ENCODE peak calls at places on chromosomes 1 and 21, in four cellular contexts. One of them, this sample, is unnamed.

GRCh38 chr1:212699104-212699838 is 369 bp downstream of the BATF3 start:
- DNase-seq in lung: peak
- DNase-seq in cardiac muscle cell: peak
- DNase-seq in ascending aorta: no peak
- DNase-seq in this sample: peak

GRCh38 chr1:59123081-59123675 is 173.7 kb upstream of the FGGY start:
- DNase-seq in lung: no peak
- DNase-seq in ascending aorta: no peak
- DNase-seq in cardiac muscle cell: no peak
- DNase-seq in this sample: no peak

GRCh38 chr1:207830788-207831187 is 78.9 kb downstream of the CD46 start:
- DNase-seq in ascending aorta: no peak
- DNase-seq in lung: no peak
- DNase-seq in cardiac muscle cell: no peak
- DNase-seq in this sample: no peak

GRCh38 chr21:36915701-36916075 is 50.8 kb downstream of the HLCS start:
- DNase-seq in cardiac muscle cell: no peak
- DNase-seq in lung: no peak
- DNase-seq in ascending aorta: no peak
- DNase-seq in this sample: peak

GRCh38 chr1:159867322-159868064 is 5.0 kb upstream of the VSIG8 start:
- DNase-seq in lung: peak
- DNase-seq in cardiac muscle cell: peak
- DNase-seq in ascending aorta: no peak
- DNase-seq in this sample: no peak

GRCh38 chr1:115411388-115412063 is 73.5 kb upstream of the NGF start:
- DNase-seq in cardiac muscle cell: peak
- DNase-seq in lung: no peak
- DNase-seq in ascending aorta: no peak
- DNase-seq in this sample: no peak

GRCh38 chr21:42097860-42098259 is 26.7 kb downstream of the UMODL1 start:
- DNase-seq in lung: peak
- DNase-seq in cardiac muscle cell: peak
- DNase-seq in ascending aorta: peak
- DNase-seq in this sample: peak

GRCh38 chr1:184945034-184945433 is 29.3 kb downstream of the NIBAN1 start:
- DNase-seq in ascending aorta: no peak
- DNase-seq in cardiac muscle cell: peak
- DNase-seq in lung: no peak
- DNase-seq in this sample: no peak

GRCh38 chr1:23217421-23218115 is at the start of gene HTR1D:
- DNase-seq in ascending aorta: no peak
- DNase-seq in lung: no peak
- DNase-seq in cardiac muscle cell: no peak
- DNase-seq in this sample: peak

GRCh38 chr1:29590583-29591555 is 354.5 kb downstream of the PTPRU start:
- DNase-seq in cardiac muscle cell: no peak
- DNase-seq in lung: no peak
- DNase-seq in ascending aorta: no peak
- DNase-seq in this sample: peak

GRCh38 chr1:64664287-64664686 is 80.6 kb upstream of the RAVER2 start:
- DNase-seq in ascending aorta: no peak
- DNase-seq in cardiac muscle cell: no peak
- DNase-seq in lung: no peak
- DNase-seq in this sample: no peak

GRCh38 chr1:166975361-166976129 is at the start of gene ILDR2:
- DNase-seq in ascending aorta: no peak
- DNase-seq in cardiac muscle cell: peak
- DNase-seq in lung: peak
- DNase-seq in this sample: no peak

GRCh38 chr1:151680812-151681211 is 35.8 kb downstream of the CELF3 start:
- DNase-seq in cardiac muscle cell: peak
- DNase-seq in ascending aorta: no peak
- DNase-seq in lung: no peak
- DNase-seq in this sample: no peak

GRCh38 chr1:34165422-34165921 is 442 bp upstream of the CSMD2 start:
- DNase-seq in lung: no peak
- DNase-seq in ascending aorta: no peak
- DNase-seq in cardiac muscle cell: peak
- DNase-seq in this sample: no peak

GRCh38 chr1:226784081-226785049 is 45.3 kb upstream of the ITPKB start:
- DNase-seq in cardiac muscle cell: peak
- DNase-seq in lung: no peak
- DNase-seq in ascending aorta: no peak
- DNase-seq in this sample: no peak

GRCh38 chr1:6459850-6460265 is 6.1 kb downstream of the TNFRSF25 start:
- DNase-seq in lung: no peak
- DNase-seq in cardiac muscle cell: no peak
- DNase-seq in ascending aorta: no peak
- DNase-seq in this sample: no peak

GRCh38 chr1:147745271-147745670 is 15.1 kb downstream of the GJA5 start:
- DNase-seq in lung: no peak
- DNase-seq in ascending aorta: no peak
- DNase-seq in cardiac muscle cell: no peak
- DNase-seq in this sample: peak

GRCh38 chr1:187514110-187514509 is 685.4 kb downstream of the PLA2G4A start:
- DNase-seq in cardiac muscle cell: no peak
- DNase-seq in ascending aorta: no peak
- DNase-seq in lung: no peak
- DNase-seq in this sample: no peak

GRCh38 chr1:210711825-210712224 is 383.1 kb downstream of the HHAT start:
- DNase-seq in ascending aorta: no peak
- DNase-seq in lung: no peak
- DNase-seq in cardiac muscle cell: no peak
- DNase-seq in this sample: no peak
- TF ChIP-seq CTCF in ascending aorta: no peak
- TF ChIP-seq CTCF in lung: no peak
- TF ChIP-seq CTCF in cardiac muscle cell: no peak
- TF ChIP-seq CTCF in this sample: peak

GRCh38 chr1:8443558-8444194 is 125.8 kb downstream of the SLC45A1 start:
- DNase-seq in ascending aorta: no peak
- DNase-seq in lung: no peak
- DNase-seq in cardiac muscle cell: peak
- DNase-seq in this sample: no peak
- TF ChIP-seq CTCF in ascending aorta: no peak
- TF ChIP-seq CTCF in lung: no peak
- TF ChIP-seq CTCF in cardiac muscle cell: peak
- TF ChIP-seq CTCF in this sample: no peak

GRCh38 chr1:19648239-19648638 is 4.1 kb downstream of the NBL1 start:
- DNase-seq in cardiac muscle cell: no peak
- DNase-seq in ascending aorta: no peak
- DNase-seq in lung: no peak
- DNase-seq in this sample: no peak

GRCh38 chr1:19647643-19648042 is 3.5 kb downstream of the NBL1 start:
- DNase-seq in lung: no peak
- DNase-seq in cardiac muscle cell: no peak
- DNase-seq in ascending aorta: no peak
- DNase-seq in this sample: no peak

GRCh38 chr1:19646771-19647319 is 2.7 kb downstream of the NBL1 start:
- DNase-seq in cardiac muscle cell: no peak
- DNase-seq in lung: no peak
- DNase-seq in ascending aorta: no peak
- DNase-seq in this sample: no peak

GRCh38 chr1:19650416-19651140 is 6.5 kb downstream of the NBL1 start:
- DNase-seq in cardiac muscle cell: no peak
- DNase-seq in ascending aorta: no peak
- DNase-seq in lung: no peak
- DNase-seq in this sample: no peak

GRCh38 chr1:19648689-19649088 is 4.6 kb downstream of the NBL1 start:
- DNase-seq in cardiac muscle cell: no peak
- DNase-seq in lung: no peak
- DNase-seq in ascending aorta: no peak
- DNase-seq in this sample: no peak
- TF ChIP-seq CTCF in cardiac muscle cell: peak
- TF ChIP-seq CTCF in lung: no peak
- TF ChIP-seq CTCF in ascending aorta: peak
- TF ChIP-seq CTCF in this sample: peak

GRCh38 chr1:237976345-237976744 is 85.6 kb upstream of the ZP4 start:
- DNase-seq in ascending aorta: no peak
- DNase-seq in lung: no peak
- DNase-seq in cardiac muscle cell: no peak
- DNase-seq in this sample: no peak
- TF ChIP-seq CTCF in ascending aorta: no peak
- TF ChIP-seq CTCF in lung: no peak
- TF ChIP-seq CTCF in cardiac muscle cell: no peak
- TF ChIP-seq CTCF in this sample: no peak

GRCh38 chr1:244087611-244088010 is 36.5 kb downstream of the ZBTB18 start:
- DNase-seq in cardiac muscle cell: no peak
- DNase-seq in lung: no peak
- DNase-seq in ascending aorta: no peak
- DNase-seq in this sample: no peak
- TF ChIP-seq CTCF in cardiac muscle cell: no peak
- TF ChIP-seq CTCF in lung: no peak
- TF ChIP-seq CTCF in ascending aorta: no peak
- TF ChIP-seq CTCF in this sample: no peak

DNA sequence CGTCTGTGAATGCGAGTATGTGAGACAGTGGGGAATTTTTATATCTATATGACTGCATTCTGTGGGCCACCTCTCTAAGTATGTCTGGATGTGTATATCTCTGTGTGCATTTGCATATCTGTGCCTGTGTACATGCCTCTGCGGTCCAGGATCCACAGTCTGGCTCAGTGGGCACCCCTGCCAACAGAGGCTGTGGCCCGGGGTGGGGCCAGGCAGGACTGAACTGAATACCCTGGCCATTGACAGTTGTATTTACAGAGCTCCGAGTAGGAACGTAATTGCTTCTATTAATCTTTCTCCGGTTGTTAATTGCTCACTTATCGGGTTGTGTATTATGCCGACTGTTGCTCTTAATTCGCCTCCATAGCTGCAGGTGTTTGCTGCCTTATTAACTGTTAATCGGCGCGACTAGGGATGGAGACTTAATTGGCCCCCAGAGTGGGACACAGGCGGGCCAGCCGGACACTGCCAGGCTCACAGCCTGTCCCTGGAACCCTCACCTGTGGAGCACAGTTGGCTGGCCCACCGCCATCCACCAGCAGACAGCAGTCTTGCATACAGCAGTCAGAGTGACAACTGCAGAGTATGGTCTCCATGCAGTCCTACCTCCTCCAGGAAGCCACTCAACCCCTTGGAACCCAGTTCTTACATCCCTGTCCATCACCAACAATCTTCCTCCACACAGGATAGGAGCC is 22.4 kb upstream of the ADGRB2 start:
- DNase-seq in lung: no peak
- DNase-seq in ascending aorta: no peak
- DNase-seq in cardiac muscle cell: no peak
- DNase-seq in this sample: no peak
- TF ChIP-seq CTCF in lung: no peak
- TF ChIP-seq CTCF in ascending aorta: no peak
- TF ChIP-seq CTCF in cardiac muscle cell: no peak
- TF ChIP-seq CTCF in this sample: no peak

DNA sequence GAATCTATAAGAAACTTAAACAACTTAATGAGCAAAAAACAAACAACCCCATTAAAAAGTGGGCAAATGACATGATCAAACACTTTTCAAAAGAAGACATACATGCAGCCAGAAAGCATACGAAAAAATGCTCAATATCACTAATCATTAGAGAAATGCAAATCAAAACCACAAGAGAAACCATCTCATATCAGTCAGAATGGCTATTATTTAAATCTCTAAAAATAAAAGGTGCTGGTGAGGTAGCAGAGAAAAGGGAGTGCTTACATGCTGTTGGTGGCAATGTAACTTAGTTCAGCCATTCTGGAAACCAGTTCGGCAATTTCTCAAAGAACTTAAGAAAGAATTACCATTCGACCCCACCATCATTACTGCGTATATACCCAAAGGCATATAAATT is 147.7 kb downstream of the FAF1 start:
- DNase-seq in ascending aorta: no peak
- DNase-seq in cardiac muscle cell: no peak
- DNase-seq in lung: no peak
- DNase-seq in this sample: no peak
- TF ChIP-seq CTCF in ascending aorta: no peak
- TF ChIP-seq CTCF in cardiac muscle cell: no peak
- TF ChIP-seq CTCF in lung: no peak
- TF ChIP-seq CTCF in this sample: no peak

GRCh38 chr1:27257155-27257554 is 22.7 kb downstream of the WDTC1 start:
- DNase-seq in lung: no peak
- DNase-seq in ascending aorta: no peak
- DNase-seq in cardiac muscle cell: peak
- DNase-seq in this sample: no peak
- TF ChIP-seq CTCF in lung: no peak
- TF ChIP-seq CTCF in ascending aorta: no peak
- TF ChIP-seq CTCF in cardiac muscle cell: no peak
- TF ChIP-seq CTCF in this sample: no peak

DNA sequence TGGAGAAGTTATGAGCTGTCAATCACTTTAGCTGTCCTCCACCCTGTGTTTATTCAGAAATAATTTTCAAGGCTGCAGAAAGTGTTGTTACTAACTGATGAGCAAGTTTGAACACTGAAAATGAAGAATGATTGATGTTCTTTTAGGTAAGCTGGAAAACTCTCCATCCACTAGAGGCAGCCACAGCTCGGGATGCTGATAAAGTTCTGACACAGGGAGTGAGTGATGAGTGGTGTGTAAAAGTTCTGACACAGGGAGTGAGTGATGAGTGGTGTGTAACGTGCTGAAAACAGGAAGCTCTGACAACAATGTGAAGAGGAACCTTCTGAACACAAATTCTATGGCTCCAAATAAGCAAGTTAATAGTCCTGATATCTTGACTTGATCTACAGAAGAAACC is 197.5 kb upstream of the PTBP2 start:
- DNase-seq in cardiac muscle cell: no peak
- DNase-seq in lung: no peak
- DNase-seq in ascending aorta: no peak
- DNase-seq in this sample: no peak
- TF ChIP-seq CTCF in cardiac muscle cell: no peak
- TF ChIP-seq CTCF in lung: no peak
- TF ChIP-seq CTCF in ascending aorta: no peak
- TF ChIP-seq CTCF in this sample: no peak

This sample was measured in osteocyte.